ENCODE peak calls at places on chromosomes 16 and 17, in eight cellular contexts. R, P, U, X, J, Z, S and G are unnamed samples.

GRCh38 chr17:74574489-74575142 is 7.3 kb upstream of the CD300H start:
- DNase-seq in P (no peak), Z (no peak), X (no peak), S (no peak), J (no peak), R (no peak), U (no peak), G (no peak)

GRCh38 chr17:57261084-57261461 is 4.8 kb downstream of the MSI2 start:
- DNase-seq in Z (no peak), J (no peak), R (no peak), U (no peak), X (no peak), S (no peak), P (no peak), G (no peak)

GRCh38 chr17:79922161-79922569 is 82.9 kb upstream of the CBX4 start:
- DNase-seq in R (no peak), Z (no peak), J (no peak), P (no peak), U (peak; percentile 33), S (no peak), X (no peak), G (no peak)

GRCh38 chr17:44546711-44547606 is 10.3 kb upstream of the FZD2 start:
- DNase-seq in S (peak; percentile 73), J (no peak), R (no peak), U (peak; percentile 76), Z (no peak), P (no peak), X (no peak), G (no peak)

GRCh38 chr16:81996664-81997529 is 14.4 kb downstream of the SDR42E1 start:
- DNase-seq in X (no peak), P (no peak), Z (no peak), U (peak; percentile 90), S (peak; percentile 57), R (no peak), J (no peak), G (no peak)

GRCh38 chr17:38601539-38602351 is 4.0 kb downstream of the SRCIN1 start:
- DNase-seq in J (no peak), X (peak; percentile 76), U (no peak), Z (peak; percentile 72), R (no peak), S (no peak), P (no peak), G (no peak)

GRCh38 chr16:72986011-72986410 is 61.9 kb downstream of the ZFHX3 start:
- DNase-seq in R (peak; percentile 60), Z (no peak), J (no peak), U (peak; percentile 33), P (no peak), S (no peak), X (no peak), G (peak; percentile 90)

GRCh38 chr16:58413359-58413758 is 21.1 kb downstream of the GINS3 start:
- DNase-seq in R (no peak), X (no peak), Z (peak; percentile 38), P (no peak), U (no peak), J (no peak), S (no peak), G (no peak)

DNA sequence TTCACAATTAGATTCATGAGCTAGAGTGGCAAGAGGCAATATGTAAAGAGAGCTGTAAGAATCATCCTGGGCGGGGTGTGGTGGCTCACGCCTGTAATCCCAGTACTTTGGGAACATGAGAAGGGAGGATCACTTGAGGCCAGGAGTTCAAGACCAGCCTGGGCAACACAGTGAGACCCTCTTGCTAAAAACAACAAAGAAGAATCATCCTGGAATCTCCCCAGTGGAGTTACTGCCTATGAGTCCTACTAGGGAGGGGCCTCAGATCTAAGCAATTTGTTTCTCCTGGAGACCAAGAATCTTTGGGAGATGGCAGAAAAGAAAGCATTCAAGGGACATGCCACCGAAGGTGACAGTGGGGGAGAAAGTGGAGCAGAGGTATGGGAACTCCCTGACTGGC is 119.1 kb downstream of the HIC1 start:
- DNase-seq in U (peak; percentile 63), R (no peak), X (no peak), J (no peak), P (no peak), Z (no peak), S (peak; percentile 83), G (no peak)
- H3K4me1 ChIP-seq in U (peaks cover 65% of the 10 kb centered on the region), R (peaks cover 79% of the 10 kb centered on the region), X (no peaks in the 10 kb centered on the region), J (peaks cover 39% of the 10 kb centered on the region), P (peaks cover 61% of the 10 kb centered on the region), Z (peaks cover 2% of the 10 kb centered on the region), S (peaks cover 54% of the 10 kb centered on the region), G (peaks cover 69% of the 10 kb centered on the region)

GRCh38 chr17:36545093-36545464 is 360 bp downstream of the GGNBP2 start:
- DNase-seq in U (no peak), J (peak; percentile 65), Z (no peak), X (no peak), P (no peak), R (no peak), S (no peak), G (no peak)

GRCh38 chr17:36550491-36551417 is 6.0 kb downstream of the GGNBP2 start:
- DNase-seq in P (no peak), S (no peak), X (no peak), Z (no peak), R (no peak), U (no peak), J (no peak), G (no peak)

GRCh38 chr17:36545465-36546417 is 1.0 kb downstream of the GGNBP2 start:
- DNase-seq in J (peak; percentile 70), P (peak; percentile 96), Z (peak; percentile 99), X (peak; percentile 99), U (peak; percentile 98), R (peak; percentile 96), S (peak; percentile 98), G (peak; percentile 97)

GRCh38 chr17:36546418-36547093 is 1.8 kb downstream of the GGNBP2 start:
- DNase-seq in P (no peak), R (no peak), Z (no peak), X (no peak), U (peak; percentile 39), J (no peak), S (no peak), G (no peak)

DNA sequence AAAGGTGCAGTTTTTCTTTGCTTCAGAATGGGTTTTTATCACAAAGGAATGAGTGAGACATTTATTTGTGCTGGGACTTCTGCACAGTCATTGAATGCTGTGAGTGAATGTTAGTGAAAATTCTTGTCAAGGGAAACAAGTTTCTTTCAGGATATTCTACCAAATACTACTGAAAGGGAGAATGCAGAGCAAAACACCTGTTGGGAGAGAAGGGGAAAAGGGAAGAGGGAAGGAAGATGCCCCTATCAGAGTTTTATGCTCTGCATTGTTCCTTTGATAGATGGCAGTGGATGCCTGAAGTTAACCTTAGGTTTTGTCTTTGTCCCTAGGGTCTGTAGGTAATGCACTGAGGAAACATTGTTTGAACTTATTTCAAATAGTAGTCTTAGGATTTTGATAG is 3.1 kb downstream of the GGNBP2 start:
- DNase-seq in X (no peak), S (no peak), J (no peak), U (peak; percentile 16), P (no peak), R (no peak), Z (no peak), G (no peak)
- H3K4me1 ChIP-seq in X (peaks cover 36% of the 10 kb centered on the region), S (no peaks in the 10 kb centered on the region), J (peaks cover 13% of the 10 kb centered on the region), U (peaks cover 28% of the 10 kb centered on the region), P (peaks cover 15% of the 10 kb centered on the region), R (peaks cover 43% of the 10 kb centered on the region), Z (peaks cover 3% of the 10 kb centered on the region), G (peaks cover 72% of the 10 kb centered on the region)

DNA sequence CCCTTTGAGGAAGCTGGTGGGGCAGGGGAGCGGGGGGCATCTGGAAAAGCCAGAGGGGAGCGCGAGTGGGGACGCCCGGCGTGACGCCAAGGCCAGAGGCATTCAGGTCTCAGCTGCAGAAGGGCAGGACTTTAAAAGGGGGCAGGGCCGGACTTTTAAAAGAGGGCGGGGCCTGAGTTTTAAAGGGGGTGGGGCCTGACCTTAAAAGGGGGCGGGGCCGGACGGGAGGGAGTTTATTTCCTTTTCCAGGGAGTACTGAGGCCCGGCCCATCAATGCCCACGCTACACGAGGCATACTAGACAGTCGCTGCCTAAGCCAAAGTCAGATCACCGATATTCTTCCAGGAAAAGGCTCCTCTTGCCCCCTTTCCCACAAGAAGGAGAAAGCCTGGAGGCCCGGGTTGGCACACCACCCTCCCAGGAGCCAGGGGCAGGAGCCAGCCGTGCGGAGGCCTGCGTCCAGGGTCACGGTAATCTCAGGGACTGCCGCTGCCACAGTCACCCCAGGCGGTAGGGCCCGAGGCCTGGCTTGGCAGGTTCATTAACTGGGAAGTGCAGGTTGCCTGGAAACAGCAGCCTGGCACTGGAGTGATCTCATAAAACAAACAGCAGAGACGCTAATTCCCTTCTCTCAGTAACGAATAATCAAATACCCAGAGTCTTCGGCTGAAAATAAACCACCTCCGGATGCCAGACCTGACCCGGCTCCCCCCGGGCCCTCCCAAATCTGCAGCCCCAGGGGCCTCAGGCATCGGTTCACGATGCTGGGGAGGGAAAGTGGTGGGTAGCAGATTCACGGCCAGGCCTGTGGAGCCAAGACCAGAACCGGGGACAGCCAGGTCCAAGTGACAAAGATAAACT is 90.7 kb downstream of the TIMM22 start:
- DNase-seq in P (peak; percentile 75), J (no peak), S (no peak), X (peak; percentile 71), Z (peak; percentile 77), R (peak; percentile 74), U (peak; percentile 67), G (peak; percentile 68)
- H3K4me1 ChIP-seq in P (peaks cover 7% of the 10 kb centered on the region), J (peaks cover 19% of the 10 kb centered on the region), S (no peaks in the 10 kb centered on the region), X (no peaks in the 10 kb centered on the region), Z (no peaks in the 10 kb centered on the region), R (peaks cover 28% of the 10 kb centered on the region), U (peaks cover under 1% of the 10 kb centered on the region), G (peaks cover 47% of the 10 kb centered on the region)

GRCh38 chr17:1713878-1714487 is 3.8 kb upstream of the TLCD2 start:
- DNase-seq in S (peak; percentile 32), U (peak; percentile 48), Z (peak; percentile 51), P (no peak), X (peak; percentile 83), R (no peak), J (no peak), G (peak; percentile 70)
- H3K4me1 ChIP-seq in S (peaks cover 28% of the 10 kb centered on the region), U (peaks cover 42% of the 10 kb centered on the region), Z (peaks cover 7% of the 10 kb centered on the region), P (peaks cover 50% of the 10 kb centered on the region), X (peaks cover 17% of the 10 kb centered on the region), R (peaks cover 68% of the 10 kb centered on the region), J (peaks cover 35% of the 10 kb centered on the region), G (no peaks in the 10 kb centered on the region)

DNA sequence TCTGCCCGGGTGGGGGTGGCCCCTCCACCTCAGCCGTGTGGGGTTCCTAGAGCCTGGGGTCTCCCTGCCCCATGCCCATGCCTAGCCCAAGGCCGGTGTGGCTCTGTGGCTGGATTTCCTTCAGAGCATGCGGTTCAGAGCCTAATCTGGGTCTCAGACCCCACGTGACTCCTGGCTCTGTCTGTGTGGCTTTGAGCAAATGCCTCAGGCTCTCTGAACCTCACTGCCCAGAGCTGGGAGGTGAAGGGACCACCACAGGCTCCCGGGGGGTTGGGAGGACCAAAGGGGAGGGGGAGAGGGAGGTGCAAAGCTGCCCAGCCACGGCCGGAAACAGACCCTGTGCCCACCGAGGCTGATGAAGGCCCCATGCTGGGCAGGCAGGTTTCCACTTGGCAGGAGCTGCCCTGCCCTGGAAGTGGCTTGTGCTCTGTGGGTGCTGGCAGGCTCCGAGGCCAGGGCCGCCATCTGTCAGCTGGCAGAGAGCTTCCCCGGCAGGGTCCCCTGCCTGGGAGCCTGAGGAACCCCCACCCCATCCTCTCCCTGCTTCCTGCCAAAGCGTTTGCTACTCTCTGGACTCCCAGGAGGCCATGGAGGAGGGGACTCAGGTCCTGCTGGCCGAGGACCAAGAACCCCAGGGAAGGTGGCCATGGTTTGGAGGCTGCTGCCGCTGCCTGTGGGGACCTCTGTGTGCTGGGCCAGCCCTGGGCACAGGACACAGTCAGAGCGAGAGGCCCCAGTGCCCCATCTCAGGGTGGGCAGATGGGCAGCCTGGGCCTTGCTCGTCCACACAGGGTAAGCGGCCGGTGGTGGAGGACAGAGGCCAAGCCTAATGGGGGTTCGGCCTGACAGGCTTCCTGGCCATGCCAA is 4.0 kb downstream of the CDH15 start:
- DNase-seq in U (no peak), Z (no peak), X (no peak), R (no peak), J (no peak), S (no peak), P (no peak), G (no peak)
- H3K4me1 ChIP-seq in U (no peaks in the 10 kb centered on the region), Z (no peaks in the 10 kb centered on the region), X (peaks cover 3% of the 10 kb centered on the region), R (peaks cover 7% of the 10 kb centered on the region), J (peaks cover 14% of the 10 kb centered on the region), S (peaks cover 3% of the 10 kb centered on the region), P (peaks cover 10% of the 10 kb centered on the region), G (peaks cover 15% of the 10 kb centered on the region)